ENCODE peak calls at places on chromosome 18, in four cellular contexts. X, R, L and B are unnamed samples.

GRCh38 chr18:59270689-59271257 is 2.5 kb downstream of the RAX start:
- DNase-seq in R (no peak), X (no peak), L (peak), B (no peak)

GRCh38 chr18:77209587-77209986 is 40.1 kb upstream of the GALR1 start:
- DNase-seq in R (peak), L (no peak), X (no peak), B (no peak)

GRCh38 chr18:2547477-2548087 is 23.7 kb downstream of the METTL4 start:
- DNase-seq in X (peak), R (peak), L (peak), B (peak)

GRCh38 chr18:24588440-24588839 is 128.0 kb downstream of the HRH4 start:
- DNase-seq in L (no peak), R (no peak), X (peak), B (no peak)

GRCh38 chr18:75422341-75422910 is 5.1 kb downstream of the SMIM21 start:
- DNase-seq in R (peak), X (no peak), L (no peak), B (no peak)

GRCh38 chr18:59140287-59140885 is 702 bp downstream of the SEC11C start:
- DNase-seq in L (no peak), R (peak), X (no peak), B (no peak)

GRCh38 chr18:76544511-76545350 is 49.7 kb upstream of the ZNF516 start:
- DNase-seq in R (no peak), L (no peak), X (peak), B (no peak)

GRCh38 chr18:74645717-74646116 is 48.0 kb downstream of the ZNF407 start:
- DNase-seq in L (no peak), R (peak), X (no peak), B (no peak)

GRCh38 chr18:48766025-48766424 is 184.7 kb downstream of the SMAD7 start:
- DNase-seq in L (no peak), X (no peak), R (peak), B (no peak)